ENCODE peak calls at places on chromosome 21, in four cellular contexts. P, N, S and M are unnamed samples.

GRCh38 chr21:20306836-20307235 is 691.4 kb upstream of the NCAM2 start:
- DNase-seq in S (no peak), N (no peak), P (no peak), M (no peak)

GRCh38 chr21:28459193-28459592 is 533.5 kb downstream of the LTN1 start:
- DNase-seq in S (no peak), P (no peak), N (no peak), M (no peak)

GRCh38 chr21:44943005-44943685 is 3.3 kb downstream of the SLX9 start:
- DNase-seq in N (no peak), P (no peak), S (no peak), M (no peak)

GRCh38 chr21:44706706-44707615 is 4.4 kb downstream of the TSPEAR start:
- DNase-seq in P (no peak), N (no peak), S (no peak), M (no peak)

GRCh38 chr21:44556879-44557278 is 1.7 kb downstream of the KRTAP10-3 start:
- DNase-seq in N (no peak), S (no peak), P (no peak), M (no peak)

GRCh38 chr21:27261676-27262075 is 294.8 kb upstream of the ADAMTS5 start:
- DNase-seq in N (no peak), S (no peak), P (no peak), M (no peak)

GRCh38 chr21:44636209-44637017 is 743 bp upstream of the KRTAP10-10 start:
- DNase-seq in S (no peak), N (no peak), P (no peak), M (no peak)

GRCh38 chr21:43854773-43855633 is 10.0 kb upstream of the AGPAT3 start:
- DNase-seq in S (no peak), P (no peak), N (peak), M (no peak)

GRCh38 chr21:26405735-26406361 is 167.2 kb downstream of the CYYR1 start:
- DNase-seq in N (peak), P (no peak), S (no peak), M (no peak)

GRCh38 chr21:32726742-32727477 is 903 bp downstream of the SYNJ1 start:
- DNase-seq in S (no peak), P (no peak), N (peak), M (no peak)

GRCh38 chr21:28018213-28018612 is 974.5 kb downstream of the LTN1 start:
- DNase-seq in S (no peak), P (no peak), N (no peak), M (no peak)

GRCh38 chr21:32544697-32545096 is 40.6 kb downstream of the TCP10L start:
- DNase-seq in N (no peak), P (no peak), S (no peak), M (no peak)

GRCh38 chr21:37459575-37459974 is 93.0 kb downstream of the DYRK1A start:
- DNase-seq in P (no peak), N (no peak), S (no peak), M (no peak)

DNA sequence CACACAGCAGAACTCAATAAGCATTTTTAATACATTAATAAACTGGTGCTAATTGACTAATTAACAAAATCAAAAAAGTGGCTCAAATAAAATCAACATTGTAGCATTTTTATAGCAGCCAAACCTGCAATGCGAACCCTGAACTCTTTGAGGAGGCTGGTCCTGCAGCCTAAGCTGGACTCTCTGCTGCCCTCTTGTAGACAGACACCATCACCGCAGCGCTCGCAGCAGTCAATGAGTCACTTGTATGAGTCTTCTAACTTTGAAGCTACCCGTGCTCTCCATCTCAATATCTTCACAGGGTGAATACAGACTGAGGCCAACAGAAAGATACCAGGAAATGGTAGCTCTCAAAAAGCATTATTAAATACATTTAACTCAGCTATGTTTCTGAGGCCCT is 9.7 kb upstream of the KRTAP7-1 start:
- DNase-seq in N (peak), P (no peak), S (peak), M (no peak)
- TF ChIP-seq TCF7L2 in N (no peak), P (peak), S (no peak), M (no peak)

DNA sequence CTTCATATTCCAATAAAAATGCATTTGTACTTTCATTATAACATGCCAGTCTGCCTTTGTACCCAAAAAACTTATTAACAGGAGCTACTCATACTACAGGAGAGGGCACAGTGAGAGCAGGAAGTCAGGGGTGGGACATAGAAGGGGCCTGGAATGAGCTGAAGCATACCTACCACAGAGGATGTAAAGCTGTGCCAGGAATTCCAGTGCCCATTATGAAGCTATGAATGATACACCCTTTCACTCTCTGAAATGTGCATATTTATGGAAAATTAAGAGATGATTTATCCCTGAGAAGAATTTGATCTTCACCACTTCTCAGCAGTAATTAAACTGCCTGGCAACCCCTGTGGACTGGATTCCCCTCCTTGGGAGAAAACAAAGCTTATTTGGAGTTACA is 65.8 kb downstream of the ATP5PO start:
- DNase-seq in S (no peak), P (no peak), N (no peak), M (no peak)
- TF ChIP-seq REST in S (no peak), P (no peak), N (no peak), M (no peak)

GRCh38 chr21:38753114-38754100 is 52.3 kb upstream of the ETS2 start:
- DNase-seq in N (no peak), P (no peak), S (no peak), M (no peak)

GRCh38 chr21:38747796-38748195 is 57.9 kb upstream of the ETS2 start:
- DNase-seq in N (no peak), S (no peak), P (no peak), M (no peak)

GRCh38 chr21:38751379-38752050 is 54.2 kb upstream of the ETS2 start:
- DNase-seq in P (no peak), S (no peak), N (no peak), M (no peak)

GRCh38 chr21:38756746-38757145 is 49.0 kb upstream of the ETS2 start:
- DNase-seq in N (no peak), S (no peak), P (no peak), M (no peak)

DNA sequence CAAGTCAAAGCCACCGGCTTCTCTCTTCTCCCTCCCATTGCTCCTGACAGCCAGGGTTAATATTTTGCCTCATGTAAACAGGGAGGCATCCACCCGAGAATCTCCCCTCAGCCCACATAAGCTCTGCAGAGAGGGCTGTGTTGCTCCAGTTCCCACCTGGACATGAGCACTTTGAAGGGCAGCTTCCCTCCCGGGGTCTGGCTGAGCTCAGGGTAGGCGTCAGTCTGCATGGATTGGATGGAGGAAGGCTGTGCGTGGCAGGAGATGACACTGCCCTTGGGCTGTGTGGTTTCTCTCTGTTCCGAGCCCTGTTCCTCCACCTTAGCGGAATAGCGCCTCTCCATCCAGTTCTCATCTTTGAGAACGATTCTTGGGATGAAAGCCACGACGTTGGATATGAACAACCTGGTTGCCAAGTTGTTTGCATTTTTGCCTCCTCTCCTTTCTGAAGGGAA is 53.7 kb upstream of the ETS2 start:
- DNase-seq in P (no peak), N (no peak), S (no peak), M (no peak)
- TF ChIP-seq TCF7L2 in P (no peak), N (no peak), S (no peak), M (no peak)

DNA sequence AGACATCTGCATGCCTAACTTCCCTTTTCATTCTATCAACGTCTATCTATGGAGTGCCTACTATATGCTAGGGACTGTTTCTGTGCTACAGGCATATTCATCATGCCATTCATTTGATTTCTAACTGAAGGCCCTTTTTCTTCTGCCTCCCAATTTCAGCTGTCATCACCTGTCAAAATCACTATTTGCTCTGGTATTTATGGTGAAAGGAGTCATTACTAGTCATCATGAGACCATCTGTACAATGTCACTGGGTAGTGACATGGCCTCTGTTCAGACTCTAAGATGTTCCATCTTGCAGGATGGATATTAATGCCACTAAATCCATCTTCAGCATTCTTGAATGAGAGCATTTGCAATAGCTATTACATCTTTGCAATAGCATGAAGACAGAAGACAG is 4.2 kb upstream of the KRTAP13-1 start:
- DNase-seq in N (no peak), P (no peak), S (no peak), M (no peak)
- TF ChIP-seq REST in N (no peak), P (no peak), S (no peak), M (no peak)

GRCh38 chr21:16124397-16125130 is 394.8 kb downstream of the USP25 start:
- DNase-seq in S (no peak), N (no peak), P (no peak), M (no peak)
- TF ChIP-seq TCF7L2 in S (no peak), N (no peak), P (no peak), M (no peak)

GRCh38 chr21:15976807-15977206 is 247.0 kb downstream of the USP25 start:
- DNase-seq in P (no peak), S (no peak), N (no peak), M (no peak)
- TF ChIP-seq REST in P (no peak), S (no peak), N (no peak), M (no peak)

DNA sequence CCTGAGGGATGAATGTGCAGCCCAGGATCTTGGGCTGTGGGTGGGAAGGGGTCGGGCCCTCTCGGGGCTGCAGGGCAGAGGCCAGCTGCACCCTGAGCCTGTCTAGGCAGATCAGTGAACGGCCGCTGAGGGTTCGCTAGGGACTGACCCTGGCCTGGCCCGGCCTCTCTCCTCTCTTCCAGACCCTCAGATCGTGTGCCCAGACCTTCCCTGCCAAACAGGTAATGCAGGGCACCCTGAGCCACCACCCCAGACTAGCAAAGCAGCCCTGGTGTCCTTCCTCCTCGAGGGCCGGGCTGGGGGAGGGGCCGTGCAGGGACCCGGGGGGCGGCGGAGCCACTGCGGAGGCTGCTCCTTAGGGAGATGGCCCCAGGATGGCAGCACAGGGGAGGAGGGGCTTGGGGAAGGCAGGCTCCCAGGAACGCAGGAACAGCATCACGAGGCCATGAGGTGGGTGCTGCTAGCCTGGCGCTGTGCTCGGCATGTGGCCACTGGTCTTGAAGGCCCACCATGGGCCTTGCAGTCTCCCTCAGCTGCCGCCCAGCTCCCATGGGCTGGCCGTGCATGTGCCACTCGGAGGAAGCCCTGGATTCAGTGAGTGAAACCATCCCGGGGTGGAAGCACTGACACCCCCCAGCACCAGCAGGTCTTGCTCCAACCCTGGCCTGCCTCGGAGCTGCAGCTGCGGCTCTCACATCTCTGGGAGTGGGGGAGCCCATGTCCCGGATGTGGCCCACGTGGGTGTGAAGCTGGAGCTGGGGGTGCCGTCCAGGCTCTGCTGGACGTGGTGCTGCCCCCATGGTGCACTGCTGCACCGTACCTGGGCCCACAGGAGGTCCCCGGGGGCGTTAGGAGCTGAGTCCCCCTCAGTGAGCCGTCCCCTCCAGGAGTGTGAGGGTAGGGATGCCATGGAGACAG is 28.7 kb downstream of the COL6A2 start:
- DNase-seq in N (no peak), P (no peak), S (no peak), M (no peak)
- TF ChIP-seq TCF7L2 in N (no peak), P (no peak), S (no peak), M (no peak)

DNA sequence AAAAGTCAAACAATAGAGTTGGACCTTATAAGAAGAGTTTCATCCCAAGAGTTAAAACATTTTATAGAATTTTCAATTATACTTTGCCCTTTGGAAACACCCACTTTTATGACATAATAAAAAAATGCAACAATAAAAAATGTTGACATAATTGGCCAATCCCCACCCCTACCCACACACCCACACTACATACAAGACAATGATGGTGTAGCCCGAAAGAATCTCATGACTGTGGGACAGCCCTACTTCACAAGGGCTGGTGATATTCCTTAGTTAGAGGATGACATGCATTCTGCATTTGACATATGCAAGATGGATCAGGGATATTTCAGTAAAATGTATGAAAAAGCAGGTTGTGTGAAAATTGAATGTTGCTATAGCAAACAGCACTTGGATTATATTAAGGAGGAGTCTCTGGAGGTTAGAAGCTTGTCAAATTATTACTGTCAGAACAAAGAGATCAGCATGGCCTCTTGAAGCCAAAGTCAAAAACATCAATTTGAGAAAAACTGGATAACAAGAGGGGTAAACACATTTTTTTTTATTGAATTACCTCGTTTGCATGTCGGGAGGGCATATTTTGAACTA is 133.0 kb upstream of the SAMSN1 start:
- DNase-seq in S (no peak), P (no peak), N (no peak), M (no peak)
- TF ChIP-seq REST in S (no peak), P (no peak), N (no peak), M (no peak)

DNA sequence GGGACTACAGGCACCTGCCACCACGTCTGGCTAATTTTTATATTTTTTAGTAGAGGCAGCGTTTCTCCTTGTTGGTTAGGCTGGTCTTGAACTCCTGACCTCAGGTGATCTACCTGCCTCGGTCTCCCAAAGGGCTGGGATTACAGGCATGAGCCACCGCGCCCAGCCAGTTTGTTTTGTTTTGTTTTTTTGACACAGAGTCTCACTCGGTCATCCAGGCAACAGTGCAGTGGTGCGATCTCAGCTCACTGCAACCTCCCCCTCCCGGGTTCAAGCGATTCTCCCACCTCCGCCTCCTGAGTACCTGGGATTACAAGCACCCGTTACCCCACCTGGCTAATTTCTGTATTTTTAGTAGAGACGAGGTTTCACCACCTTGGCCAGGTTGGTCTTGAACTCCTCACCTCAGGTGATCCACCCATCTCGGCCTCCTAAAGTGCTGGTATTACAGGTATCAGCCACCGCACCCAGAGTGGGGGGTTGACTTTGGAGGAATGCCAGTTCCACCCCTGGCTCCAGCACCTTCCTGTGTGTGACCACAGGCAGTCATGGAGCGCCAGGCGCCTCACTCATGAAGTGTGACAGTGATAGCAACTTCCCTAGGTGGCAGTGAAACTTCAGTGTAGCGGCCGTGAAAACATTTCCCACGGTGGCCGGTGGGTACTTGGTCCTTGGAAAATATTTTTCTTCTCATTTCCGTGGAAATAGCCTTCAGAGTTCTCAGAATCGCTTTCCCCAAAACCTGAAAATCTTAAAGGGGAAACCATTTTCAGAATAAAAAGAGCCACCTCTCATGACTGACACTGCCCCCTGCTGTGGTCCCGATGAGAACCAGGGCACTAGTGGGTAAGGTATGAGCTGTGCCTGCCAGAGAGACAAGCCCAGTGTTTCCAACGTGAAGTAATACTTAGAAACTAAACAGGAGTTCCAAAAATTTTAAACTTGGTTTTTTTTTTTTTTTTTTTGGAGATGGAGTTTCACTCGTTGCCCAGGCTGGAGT is 48.6 kb downstream of the WDR4 start:
- DNase-seq in P (no peak), S (no peak), N (no peak), M (no peak)
- TF ChIP-seq TCF7L2 in P (no peak), S (no peak), N (no peak), M (no peak)